ENCODE peak calls at places on chromosomes 4 and X, in seven cellular contexts. L is foreskin fibroblast; I is CD8-positive, alpha-beta T cell; E is fibroblast of mammary gland; A is transverse colon; O is BE2C; K is tibial nerve. C is an unnamed sample.

GRCh38 chr4:145619639-145619996 is 433 bp downstream of the MMAA start:
- DNase-seq in L (peak; percentile 52), I (no peak), E (peak; percentile 52), A (peak; percentile 82), O (peak; percentile 19), K (no peak), C (no peak)

GRCh38 chrX:116272881-116273280 is 102.3 kb downstream of the AGTR2 start:
- DNase-seq in L (peak; percentile 7), I (no peak), E (no peak), A (no peak), O (no peak), K (no peak), C (no peak)

GRCh38 chr4:176193126-176193525 is 2.3 kb downstream of the SPATA4 start:
- DNase-seq in L (peak; percentile 73), I (no peak), E (peak; percentile 57), A (no peak), O (no peak), K (no peak), C (no peak)

GRCh38 chr4:87081826-87082225 is 138.6 kb downstream of the KLHL8 start:
- DNase-seq in L (no peak), I (no peak), E (no peak), A (no peak), O (no peak), K (no peak), C (no peak)

GRCh38 chr4:188387134-188387791 is 248.0 kb downstream of the TRIML1 start:
- DNase-seq in L (no peak), I (no peak), E (no peak), A (no peak), O (no peak), K (no peak), C (peak; percentile 9)

GRCh38 chrX:153499876-153500275 is 5.1 kb downstream of the BGN start:
- DNase-seq in L (peak; percentile 61), I (no peak), E (no peak), A (no peak), O (peak; percentile 41), K (no peak), C (no peak)

GRCh38 chr4:112036881-112037280 is 108.4 kb upstream of the FAM241A start:
- DNase-seq in L (peak; percentile 14), I (no peak), E (no peak), A (no peak), O (no peak), K (no peak), C (no peak)

GRCh38 chrX:63920875-63921274 is 135.9 kb upstream of the ARHGEF9 start:
- DNase-seq in L (no peak), I (no peak), E (no peak), A (no peak), O (no peak), K (no peak), C (no peak)

GRCh38 chrX:39718951-39719350 is 378.8 kb downstream of the BCOR start:
- DNase-seq in L (no peak), I (no peak), E (no peak), A (no peak), O (no peak), K (no peak), C (no peak)

GRCh38 chr4:6824071-6824470 is 41.5 kb downstream of the KIAA0232 start:
- DNase-seq in L (peak; percentile 36), I (no peak), E (no peak), A (no peak), O (no peak), K (no peak), C (no peak)
- H3K4me3 ChIP-seq in L (no peak overlapping the region), I (no peak overlapping the region), E (no peak overlapping the region), A (no peak overlapping the region), O (no peak overlapping the region), K (no peak overlapping the region), C (no peak overlapping the region)

GRCh38 chr4:3317011-3317655 is 24.3 kb downstream of the RGS12 start:
- DNase-seq in L (no peak), I (no peak), E (no peak), A (no peak), O (peak; percentile 5), K (no peak), C (no peak)

GRCh38 chr4:3316146-3316545 is 23.3 kb downstream of the RGS12 start:
- DNase-seq in L (no peak), I (no peak), E (no peak), A (no peak), O (peak; percentile 2), K (no peak), C (no peak)

GRCh38 chr4:3320361-3321023 is 27.7 kb downstream of the RGS12 start:
- DNase-seq in L (no peak), I (no peak), E (no peak), A (no peak), O (peak; percentile 3), K (no peak), C (no peak)

GRCh38 chr4:3317656-3318211 is 24.9 kb downstream of the RGS12 start:
- DNase-seq in L (no peak), I (no peak), E (no peak), A (no peak), O (peak; percentile 4), K (no peak), C (no peak)

GRCh38 chr4:3318561-3319021 is 25.8 kb downstream of the RGS12 start:
- DNase-seq in L (no peak), I (no peak), E (no peak), A (no peak), O (peak; percentile 16), K (no peak), C (no peak)
- TF ChIP-seq CTCF in L (no peak), I (no peak), E (no peak), A (no peak), O (peak; percentile 10), K (no peak), C (no peak)

GRCh38 chr4:155675709-155676429 is 9.2 kb downstream of the GUCY1A1 start:
- DNase-seq in L (peak; percentile 30), I (no peak), E (no peak), A (no peak), O (no peak), K (no peak), C (no peak)

GRCh38 chr4:155678011-155678410 is 11.4 kb downstream of the GUCY1A1 start:
- DNase-seq in L (no peak), I (no peak), E (no peak), A (no peak), O (no peak), K (no peak), C (no peak)

GRCh38 chr4:155674669-155675071 is 8.0 kb downstream of the GUCY1A1 start:
- DNase-seq in L (no peak), I (no peak), E (no peak), A (no peak), O (no peak), K (no peak), C (no peak)

GRCh38 chr4:155673453-155673979 is 6.9 kb downstream of the GUCY1A1 start:
- DNase-seq in L (no peak), I (no peak), E (no peak), A (no peak), O (no peak), K (no peak), C (no peak)

GRCh38 chr4:155676430-155676825 is 9.8 kb downstream of the GUCY1A1 start:
- DNase-seq in L (no peak), I (no peak), E (no peak), A (no peak), O (no peak), K (no peak), C (no peak)
- H3K4me3 ChIP-seq in L (no peak overlapping the region), I (no peak overlapping the region), E (no peak overlapping the region), A (no peak overlapping the region), O (no peak overlapping the region), K (no peak overlapping the region), C (no peak overlapping the region)

DNA sequence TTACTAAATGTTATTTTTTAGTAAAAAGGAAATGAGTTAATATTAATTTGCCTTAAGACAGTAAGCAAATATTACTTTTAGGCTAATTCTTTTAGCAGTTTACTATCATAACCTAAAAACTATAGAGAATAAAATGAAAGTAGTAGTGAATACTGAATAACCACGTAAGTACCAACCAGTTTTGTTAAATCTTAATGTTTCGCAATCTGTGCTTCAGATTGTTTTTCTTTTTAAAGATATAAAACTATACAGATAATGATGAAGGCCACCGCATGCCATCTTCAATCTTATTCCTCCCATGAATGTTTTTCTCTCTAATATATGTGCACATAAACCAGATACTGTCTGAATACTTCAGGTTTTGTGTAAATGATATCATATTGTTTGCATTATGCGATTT is 6.0 kb downstream of the RRH start:
- DNase-seq in L (no peak), I (no peak), E (no peak), A (no peak), O (no peak), K (no peak), C (no peak)
- TF ChIP-seq CTCF in L (no peak), I (no peak), E (no peak), A (no peak), O (no peak), K (no peak), C (no peak)

DNA sequence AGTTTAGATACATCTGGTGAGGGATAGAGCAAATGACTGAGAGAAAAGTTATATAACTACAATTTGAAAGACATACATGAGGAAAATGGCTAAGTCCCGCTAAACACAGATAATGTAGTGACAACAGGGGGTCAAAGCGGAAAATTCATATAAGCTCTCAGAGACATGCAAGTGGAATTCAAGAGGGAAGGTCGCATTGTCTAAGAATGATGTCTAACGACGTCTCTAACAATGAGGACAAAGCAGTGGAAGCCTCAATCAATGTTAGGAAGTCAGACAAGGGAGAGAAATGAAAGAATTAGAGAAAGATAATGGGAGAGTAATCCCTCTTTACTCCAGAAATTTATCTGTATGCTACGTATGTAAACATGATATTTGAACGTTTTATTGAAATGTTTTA is 113.4 kb downstream of the ANTXR2 start:
- DNase-seq in L (no peak), I (no peak), E (no peak), A (no peak), O (no peak), K (no peak), C (no peak)
- H3K4me3 ChIP-seq in L (no peak overlapping the region), I (no peak overlapping the region), E (no peak overlapping the region), A (no peak overlapping the region), O (no peak overlapping the region), K (no peak overlapping the region), C (no peak overlapping the region)

GRCh38 chr4:151784676-151785075 is 23.9 kb upstream of the GATB start:
- DNase-seq in L (no peak), I (no peak), E (no peak), A (no peak), O (no peak), K (no peak), C (no peak)
- TF ChIP-seq CTCF in L (no peak), I (no peak), E (no peak), A (no peak), O (no peak), K (no peak), C (no peak)